ENCODE peak calls at places on chromosome 1, in ten cellular contexts. O is Karpas-422; D is tibial nerve; S is body of pancreas; X is naive thymus-derived CD4-positive, alpha-beta T cell; C is CD8-positive, alpha-beta memory T cell; H is ovary; W is heart left ventricle; G is esophagus muscularis mucosa; F is MM.1S. V is an unnamed sample. For H3K27me3, H3K4me1 and H3K9me3, the result is how much of the 10 kb centered on the place peaks cover.

GRCh38 chr1:29809446-29810120 is 573.3 kb downstream of the PTPRU start:
- DNase-seq in D (no peak), X (no peak), H (no peak), S (no peak), W (no peak), F (no peak), C (no peak), G (no peak), O (no peak), V (no peak)

GRCh38 chr1:46605242-46605641 is 1.2 kb upstream of the MKNK1 start:
- DNase-seq in D (no peak), H (no peak), G (no peak), F (no peak), X (no peak), C (peak), O (no peak), W (no peak), S (no peak), V (no peak)

GRCh38 chr1:101238041-101238515 is 1.3 kb downstream of the S1PR1 start:
- DNase-seq in D (no peak), F (no peak), W (no peak), C (peak), X (peak), S (no peak), O (no peak), H (no peak), G (no peak), V (no peak)

GRCh38 chr1:64133036-64133435 is 70.4 kb upstream of the UBE2U start:
- DNase-seq in G (no peak), O (no peak), F (no peak), H (no peak), W (no peak), C (no peak), D (no peak), X (no peak), S (no peak), V (no peak)

GRCh38 chr1:20636785-20637347 is 3.6 kb downstream of the PINK1 start:
- DNase-seq in H (no peak), X (no peak), W (no peak), C (no peak), G (no peak), S (no peak), D (no peak), O (no peak), F (no peak), V (no peak)

GRCh38 chr1:7606096-7606495 is 165.0 kb upstream of the VAMP3 start:
- DNase-seq in F (no peak), O (peak), H (no peak), G (no peak), X (no peak), W (no peak), C (no peak), D (no peak), S (peak), V (no peak)

GRCh38 chr1:32071758-32072621 is 749 bp upstream of the TMEM39B start:
- DNase-seq in F (no peak), G (no peak), C (no peak), O (no peak), X (no peak), D (no peak), W (no peak), H (no peak), S (no peak), V (no peak)

GRCh38 chr1:30518696-30519095 is 204.7 kb downstream of the MATN1 start:
- DNase-seq in O (no peak), C (no peak), D (no peak), F (no peak), W (no peak), G (no peak), H (no peak), S (no peak), X (no peak), V (no peak)

GRCh38 chr1:94258873-94259331 is 21.5 kb upstream of the ARHGAP29 start:
- DNase-seq in D (peak), F (no peak), W (peak), G (no peak), O (no peak), X (no peak), S (peak), C (no peak), H (no peak), V (no peak)

GRCh38 chr1:80445021-80445420 is 1355.7 kb upstream of the ADGRL2 start:
- DNase-seq in X (no peak), G (no peak), D (no peak), O (no peak), F (no peak), C (no peak), S (no peak), H (no peak), W (no peak), V (no peak)

GRCh38 chr1:206706806-206707205 is 22.1 kb downstream of the MAPKAPK2 start:
- DNase-seq in C (no peak), X (no peak), S (no peak), H (no peak), D (no peak), G (no peak), W (no peak), F (no peak), O (no peak), V (no peak)

GRCh38 chr1:245987577-245987976 is 519.5 kb downstream of the SMYD3 start:
- DNase-seq in X (no peak), F (no peak), C (no peak), S (no peak), D (no peak), W (no peak), O (no peak), G (no peak), H (no peak), V (no peak)

GRCh38 chr1:246794261-246795093 is 70.3 kb downstream of the SCCPDH start:
- DNase-seq in O (no peak), F (no peak), C (no peak), G (no peak), H (no peak), S (no peak), W (no peak), X (no peak), D (no peak), V (no peak)

GRCh38 chr1:2050793-2051682 is 827 bp downstream of the PRKCZ start:
- DNase-seq in W (no peak), X (no peak), G (no peak), O (no peak), C (no peak), H (no peak), F (no peak), S (peak), D (no peak), V (peak)

GRCh38 chr1:183063349-183063748 is 40.1 kb downstream of the LAMC1 start:
- DNase-seq in D (no peak), S (no peak), C (no peak), H (no peak), X (no peak), O (no peak), W (no peak), G (no peak), F (peak), V (no peak)

GRCh38 chr1:220895412-220895946 is 16.2 kb downstream of the HLX start:
- DNase-seq in O (no peak), S (no peak), G (no peak), W (no peak), H (no peak), F (no peak), X (no peak), D (no peak), C (no peak), V (no peak)

GRCh38 chr1:246681822-246682221 is 42.4 kb upstream of the SCCPDH start:
- DNase-seq in G (no peak), X (no peak), H (no peak), S (no peak), C (no peak), O (peak), F (no peak), D (no peak), W (peak), V (no peak)

GRCh38 chr1:93616221-93616995 is 65.2 kb downstream of the BCAR3 start:
- DNase-seq in H (no peak), C (no peak), G (no peak), W (peak), X (no peak), F (no peak), S (no peak), D (no peak), O (no peak), V (no peak)

GRCh38 chr1:173393655-173393993 is 83.5 kb upstream of the PRDX6 start:
- DNase-seq in O (no peak), W (no peak), H (no peak), X (no peak), C (no peak), G (no peak), D (no peak), S (no peak), F (no peak), V (no peak)

GRCh38 chr1:22848374-22848773 is 124.3 kb downstream of the LACTBL1 start:
- DNase-seq in D (no peak), O (no peak), S (no peak), X (no peak), G (no peak), W (no peak), H (no peak), C (no peak), F (no peak), V (no peak)
- H3K27me3 ChIP-seq in D (under half), O (under half), S (under half), X (under half), G (under half), W (under half), H (under half), C (under half), F (half or more), V (under half)

GRCh38 chr1:12186277-12186985 is 19.6 kb downstream of the TNFRSF1B start:
- DNase-seq in C (no peak), X (no peak), O (no peak), D (no peak), S (no peak), H (no peak), G (no peak), W (no peak), F (no peak), V (no peak)

GRCh38 chr1:12191242-12192032 is 24.6 kb downstream of the TNFRSF1B start:
- DNase-seq in S (no peak), C (no peak), H (no peak), D (no peak), F (no peak), G (no peak), X (no peak), W (no peak), O (no peak), V (no peak)

GRCh38 chr1:12188657-12189327 is 22.0 kb downstream of the TNFRSF1B start:
- DNase-seq in W (no peak), H (no peak), C (no peak), O (no peak), S (no peak), D (no peak), F (no peak), G (no peak), X (no peak), V (no peak)

GRCh38 chr1:12188115-12188514 is 21.3 kb downstream of the TNFRSF1B start:
- DNase-seq in F (no peak), H (no peak), W (no peak), X (no peak), G (no peak), S (no peak), O (no peak), C (no peak), D (no peak), V (no peak)

GRCh38 chr1:12189328-12189682 is 22.5 kb downstream of the TNFRSF1B start:
- DNase-seq in G (no peak), O (no peak), X (no peak), D (no peak), C (no peak), W (no peak), S (no peak), F (no peak), H (no peak), V (peak)
- H3K4me1 ChIP-seq in G (half or more), O (under half), X (under half), D (under half), C (under half), W (under half), S (under half), F (under half), H (under half), V (under half)

DNA sequence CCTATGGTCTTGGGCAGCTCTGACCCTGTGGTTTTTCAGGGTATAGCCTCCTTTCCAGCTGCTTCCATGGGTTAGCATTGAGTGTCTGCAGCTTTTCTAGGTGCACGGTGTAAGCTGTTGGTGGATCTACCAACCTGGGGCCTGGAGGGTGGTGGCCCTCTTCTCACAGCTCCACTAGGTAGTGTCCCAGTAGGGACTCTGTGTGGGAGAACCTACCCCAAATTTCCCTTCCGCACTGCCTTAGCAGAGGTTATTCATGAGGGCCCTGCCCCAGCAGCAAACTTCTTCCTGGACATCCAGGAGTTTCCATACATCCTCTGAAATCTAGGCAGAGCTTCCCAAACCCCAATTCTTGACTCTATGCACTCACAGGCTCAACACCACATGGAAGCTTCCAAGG is 111.0 kb upstream of the C1orf87 start:
- DNase-seq in X (no peak), F (no peak), C (no peak), D (no peak), W (no peak), S (no peak), G (no peak), O (no peak), H (no peak), V (no peak)
- H3K9me3 ChIP-seq in X (under half), F (under half), C (under half), D (under half), W (half or more), S (under half), G (under half), O (under half), H (under half), V (under half)

GRCh38 chr1:54260810-54261209 is 60.8 kb downstream of the MRPL37 start:
- DNase-seq in F (no peak), G (no peak), S (no peak), D (no peak), O (no peak), X (no peak), W (no peak), C (no peak), H (no peak), V (no peak)
- H3K27me3 ChIP-seq in F (under half), G (under half), S (under half), D (under half), O (under half), X (under half), W (under half), C (under half), H (under half), V (under half)

V was measured in left lung.